ENCODE peak calls at places on chromosomes 3 and 15, in five cellular contexts. One of them, this sample, is unnamed.

GRCh38 chr15:44620081-44620480 is 43.4 kb downstream of the SPG11 start:
- DNase-seq in Panc1: no peak
- DNase-seq in brain microvascular endothelial cell: no peak
- DNase-seq in psoas muscle: no peak
- DNase-seq in IMR-90: no peak
- DNase-seq in this sample: no peak

GRCh38 chr3:42846682-42847522 is 28.8 kb downstream of the CYP8B1 start:
- DNase-seq in Panc1: no peak
- DNase-seq in brain microvascular endothelial cell: no peak
- DNase-seq in psoas muscle: no peak
- DNase-seq in IMR-90: no peak
- DNase-seq in this sample: no peak

GRCh38 chr3:151067158-151067557 is 18.3 kb upstream of the MED12L start:
- DNase-seq in Panc1: no peak
- DNase-seq in brain microvascular endothelial cell: no peak
- DNase-seq in psoas muscle: no peak
- DNase-seq in IMR-90: no peak
- DNase-seq in this sample: no peak

GRCh38 chr3:45125550-45126026 is 20.6 kb downstream of the CDCP1 start:
- DNase-seq in Panc1: no peak
- DNase-seq in brain microvascular endothelial cell: no peak
- DNase-seq in psoas muscle: no peak
- DNase-seq in IMR-90: no peak
- DNase-seq in this sample: no peak

GRCh38 chr3:157170861-157171260 is 10.9 kb upstream of the CCNL1 start:
- DNase-seq in Panc1: no peak
- DNase-seq in brain microvascular endothelial cell: no peak
- DNase-seq in psoas muscle: no peak
- DNase-seq in IMR-90: no peak
- DNase-seq in this sample: no peak

GRCh38 chr15:28954466-28955159 is 68.8 kb downstream of the APBA2 start:
- DNase-seq in Panc1: no peak
- DNase-seq in brain microvascular endothelial cell: no peak
- DNase-seq in psoas muscle: no peak
- DNase-seq in IMR-90: no peak
- DNase-seq in this sample: peak

GRCh38 chr3:5194801-5195509 is 7.4 kb downstream of the EDEM1 start:
- DNase-seq in Panc1: peak
- DNase-seq in brain microvascular endothelial cell: peak
- DNase-seq in psoas muscle: no peak
- DNase-seq in IMR-90: peak
- DNase-seq in this sample: no peak

GRCh38 chr3:192171213-192171612 is 556.1 kb downstream of the FGF12 start:
- DNase-seq in Panc1: no peak
- DNase-seq in brain microvascular endothelial cell: no peak
- DNase-seq in psoas muscle: no peak
- DNase-seq in IMR-90: no peak
- DNase-seq in this sample: no peak

GRCh38 chr3:127637546-127637945 is 8.6 kb downstream of the PODXL2 start:
- DNase-seq in Panc1: no peak
- DNase-seq in brain microvascular endothelial cell: peak
- DNase-seq in psoas muscle: no peak
- DNase-seq in IMR-90: no peak
- DNase-seq in this sample: no peak

GRCh38 chr3:190514163-190515153 is 573 bp downstream of the IL1RAP start:
- DNase-seq in Panc1: no peak
- DNase-seq in brain microvascular endothelial cell: peak
- DNase-seq in psoas muscle: peak
- DNase-seq in IMR-90: peak
- DNase-seq in this sample: peak

GRCh38 chr3:182980204-182981037 is at the start of gene DCUN1D1:
- DNase-seq in Panc1: no peak
- DNase-seq in brain microvascular endothelial cell: peak
- DNase-seq in psoas muscle: peak
- DNase-seq in IMR-90: peak
- DNase-seq in this sample: peak

GRCh38 chr15:77097317-77097721 is 26.4 kb upstream of the TSPAN3 start:
- DNase-seq in Panc1: no peak
- DNase-seq in brain microvascular endothelial cell: no peak
- DNase-seq in psoas muscle: no peak
- DNase-seq in IMR-90: no peak
- DNase-seq in this sample: no peak

GRCh38 chr3:66110840-66111239 is 72.1 kb upstream of the MAGI1 start:
- DNase-seq in Panc1: no peak
- DNase-seq in brain microvascular endothelial cell: peak
- DNase-seq in psoas muscle: no peak
- DNase-seq in IMR-90: no peak
- DNase-seq in this sample: peak

GRCh38 chr3:4688411-4688810 is 195.3 kb downstream of the ITPR1 start:
- DNase-seq in Panc1: no peak
- DNase-seq in brain microvascular endothelial cell: no peak
- DNase-seq in psoas muscle: no peak
- DNase-seq in IMR-90: no peak
- DNase-seq in this sample: peak

GRCh38 chr15:33834892-33835730 is 133.2 kb upstream of the CHRM5 start:
- DNase-seq in Panc1: no peak
- DNase-seq in brain microvascular endothelial cell: no peak
- DNase-seq in psoas muscle: no peak
- DNase-seq in IMR-90: no peak
- DNase-seq in this sample: no peak

GRCh38 chr3:10366681-10367101 is 45.8 kb upstream of the SEC13 start:
- DNase-seq in Panc1: peak
- DNase-seq in brain microvascular endothelial cell: peak
- DNase-seq in psoas muscle: no peak
- DNase-seq in IMR-90: peak
- DNase-seq in this sample: no peak

GRCh38 chr3:84965141-84965540 is 6.4 kb downstream of the CADM2 start:
- DNase-seq in Panc1: no peak
- DNase-seq in brain microvascular endothelial cell: no peak
- DNase-seq in psoas muscle: no peak
- DNase-seq in IMR-90: no peak
- DNase-seq in this sample: peak

GRCh38 chr3:196440041-196440537 is 7.9 kb upstream of the UBXN7 start:
- DNase-seq in Panc1: no peak
- DNase-seq in brain microvascular endothelial cell: peak
- DNase-seq in psoas muscle: peak
- DNase-seq in IMR-90: peak
- DNase-seq in this sample: no peak

GRCh38 chr3:126431103-126431534 is 36.4 kb downstream of the CFAP100 start:
- DNase-seq in Panc1: no peak
- DNase-seq in brain microvascular endothelial cell: no peak
- DNase-seq in psoas muscle: no peak
- DNase-seq in IMR-90: no peak
- DNase-seq in this sample: no peak

GRCh38 chr3:39378092-39378491 is 5.1 kb upstream of the SLC25A38 start:
- DNase-seq in Panc1: no peak
- DNase-seq in brain microvascular endothelial cell: peak
- DNase-seq in psoas muscle: no peak
- DNase-seq in IMR-90: peak
- DNase-seq in this sample: no peak

GRCh38 chr15:33941279-33942063 is 26.8 kb upstream of the CHRM5 start:
- DNase-seq in Panc1: no peak
- DNase-seq in brain microvascular endothelial cell: no peak
- DNase-seq in psoas muscle: no peak
- DNase-seq in IMR-90: no peak
- DNase-seq in this sample: no peak

GRCh38 chr3:44065311-44065710 is 176.4 kb upstream of the TOPAZ1 start:
- DNase-seq in Panc1: no peak
- DNase-seq in brain microvascular endothelial cell: no peak
- DNase-seq in psoas muscle: no peak
- DNase-seq in IMR-90: no peak
- DNase-seq in this sample: no peak

GRCh38 chr15:40353697-40354096 is 2.9 kb downstream of the PHGR1 start:
- DNase-seq in Panc1: no peak
- DNase-seq in brain microvascular endothelial cell: no peak
- DNase-seq in psoas muscle: no peak
- DNase-seq in IMR-90: no peak
- DNase-seq in this sample: no peak

GRCh38 chr15:69126054-69126469 is 34.4 kb upstream of the GLCE start:
- DNase-seq in Panc1: no peak
- DNase-seq in brain microvascular endothelial cell: peak
- DNase-seq in psoas muscle: no peak
- DNase-seq in IMR-90: peak
- DNase-seq in this sample: no peak

DNA sequence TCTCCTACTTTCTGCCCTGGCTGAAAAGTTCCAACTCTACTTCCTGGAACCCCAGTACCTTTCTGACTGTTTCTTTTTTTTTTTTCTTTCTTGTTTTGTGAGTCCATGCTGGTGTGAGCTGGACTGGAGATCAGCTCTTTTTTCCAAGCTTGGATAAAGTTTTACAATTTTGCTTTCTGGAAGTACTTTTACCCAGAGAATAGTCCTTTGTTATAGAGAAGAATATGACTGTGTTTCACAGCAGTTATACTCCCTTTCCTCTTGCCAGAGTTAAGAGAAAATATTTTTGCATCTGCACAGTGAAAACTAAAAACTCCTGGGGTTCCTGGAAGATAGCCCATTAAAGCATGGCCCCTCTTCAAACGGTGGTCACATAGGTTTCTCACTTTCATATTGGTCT is 1100.6 kb downstream of the OTOL1 start:
- DNase-seq in Panc1: no peak
- DNase-seq in brain microvascular endothelial cell: no peak
- DNase-seq in psoas muscle: no peak
- DNase-seq in IMR-90: no peak
- DNase-seq in this sample: no peak
- H3K27ac ChIP-seq in Panc1: no peak
- H3K27ac ChIP-seq in brain microvascular endothelial cell: no peak
- H3K27ac ChIP-seq in psoas muscle: no peak
- H3K27ac ChIP-seq in IMR-90: no peak
- H3K27ac ChIP-seq in this sample: no peak

GRCh38 chr15:68056097-68056865 is 2.2 kb downstream of the PIAS1 start:
- DNase-seq in Panc1: no peak
- DNase-seq in brain microvascular endothelial cell: no peak
- DNase-seq in psoas muscle: no peak
- DNase-seq in IMR-90: no peak
- DNase-seq in this sample: no peak
- H3K4me3 ChIP-seq in Panc1: peak
- H3K4me3 ChIP-seq in brain microvascular endothelial cell: no peak
- H3K4me3 ChIP-seq in psoas muscle: peak
- H3K4me3 ChIP-seq in IMR-90: no peak
- H3K4me3 ChIP-seq in this sample: peak

GRCh38 chr3:159803444-159803843 is 185.2 kb upstream of the IL12A start:
- DNase-seq in Panc1: no peak
- DNase-seq in brain microvascular endothelial cell: peak
- DNase-seq in psoas muscle: no peak
- DNase-seq in IMR-90: peak
- DNase-seq in this sample: no peak
- H3K27ac ChIP-seq in Panc1: no peak
- H3K27ac ChIP-seq in brain microvascular endothelial cell: no peak
- H3K27ac ChIP-seq in psoas muscle: no peak
- H3K27ac ChIP-seq in IMR-90: no peak
- H3K27ac ChIP-seq in this sample: peak

DNA sequence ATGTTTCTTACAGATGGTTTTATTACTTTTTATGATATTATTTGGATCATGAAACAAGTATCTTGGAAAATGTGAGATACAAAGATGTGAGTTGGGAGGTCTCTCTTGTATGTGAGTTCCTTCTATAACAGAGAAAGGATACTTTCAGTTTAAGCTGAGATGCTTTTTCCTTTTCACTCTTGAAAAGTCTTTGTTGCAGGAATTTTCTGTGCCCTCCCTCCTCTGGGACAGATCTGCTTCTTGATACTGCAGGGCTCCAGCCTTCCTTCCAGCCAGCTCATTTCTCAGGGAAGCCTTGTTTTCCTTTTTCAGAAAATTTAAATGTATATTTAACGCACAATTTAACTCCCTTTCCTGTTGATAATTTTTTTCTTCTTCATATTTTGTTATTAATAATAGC is 105.4 kb downstream of the IGF1R start:
- DNase-seq in Panc1: no peak
- DNase-seq in brain microvascular endothelial cell: no peak
- DNase-seq in psoas muscle: no peak
- DNase-seq in IMR-90: no peak
- DNase-seq in this sample: no peak
- H3K4me3 ChIP-seq in Panc1: peak
- H3K4me3 ChIP-seq in brain microvascular endothelial cell: peak
- H3K4me3 ChIP-seq in psoas muscle: peak
- H3K4me3 ChIP-seq in IMR-90: peak
- H3K4me3 ChIP-seq in this sample: peak

DNA sequence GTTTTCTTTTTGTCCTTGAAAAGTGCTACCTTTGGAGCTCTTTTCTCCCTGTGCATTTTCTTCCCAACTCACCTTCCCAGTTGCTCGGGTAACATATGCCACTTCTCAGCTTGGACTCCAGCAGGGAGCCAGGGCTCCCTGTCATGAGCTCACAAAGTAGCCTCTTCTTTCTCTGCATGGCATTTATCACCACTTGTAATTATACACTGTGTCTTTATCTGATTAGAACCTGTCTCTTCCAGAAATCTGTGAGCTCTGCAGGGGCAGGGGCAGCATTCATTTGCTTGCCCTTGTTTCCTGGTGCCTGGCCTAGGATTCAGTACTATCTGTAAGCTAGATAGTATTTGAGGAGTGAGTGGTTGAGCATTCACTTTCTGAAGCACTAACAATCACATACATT is 100.9 kb downstream of the CLSTN2 start:
- DNase-seq in Panc1: no peak
- DNase-seq in brain microvascular endothelial cell: no peak
- DNase-seq in psoas muscle: no peak
- DNase-seq in IMR-90: no peak
- DNase-seq in this sample: no peak
- H3K27ac ChIP-seq in Panc1: no peak
- H3K27ac ChIP-seq in brain microvascular endothelial cell: no peak
- H3K27ac ChIP-seq in psoas muscle: no peak
- H3K27ac ChIP-seq in IMR-90: no peak
- H3K27ac ChIP-seq in this sample: no peak